ENCODE peak calls at places on chromosomes 1 and 21, in eight cellular contexts. Q, A, V, C, I, P, L and J are unnamed samples. For H3K4me1, the result is how much of the 10 kb centered on the place peaks cover.

GRCh38 chr1:106876384-106876783 is 180.1 kb upstream of the PRMT6 start:
- DNase-seq in C (no peak), L (no peak), Q (no peak), P (no peak), I (no peak), V (peak), A (no peak), J (no peak)

GRCh38 chr1:53294557-53294956 is 33.3 kb downstream of the LRP8 start:
- DNase-seq in A (no peak), Q (no peak), L (no peak), C (no peak), P (peak), V (no peak), I (no peak), J (no peak)

GRCh38 chr1:169105434-169106094 is 926 bp upstream of the ATP1B1 start:
- DNase-seq in I (no peak), L (peak), C (peak), A (peak), P (no peak), V (peak), Q (peak), J (peak)

GRCh38 chr1:112359961-112360767 is 35.9 kb upstream of the CTTNBP2NL start:
- DNase-seq in L (peak), A (peak), Q (peak), I (peak), V (no peak), C (no peak), P (peak), J (no peak)

GRCh38 chr21:45909238-45909785 is 72.3 kb upstream of the COL6A1 start:
- DNase-seq in C (no peak), Q (no peak), A (no peak), L (no peak), P (no peak), I (no peak), V (no peak), J (no peak)

GRCh38 chr1:79295967-79296366 is 289.4 kb upstream of the ADGRL4 start:
- DNase-seq in C (no peak), V (no peak), Q (no peak), L (no peak), P (no peak), I (no peak), A (no peak), J (no peak)

GRCh38 chr1:209046058-209046417 is 537.5 kb upstream of the CAMK1G start:
- DNase-seq in L (no peak), A (no peak), V (no peak), I (no peak), Q (no peak), C (no peak), P (no peak), J (no peak)

GRCh38 chr1:19448491-19449439 is 36.6 kb downstream of the CAPZB start:
- DNase-seq in P (peak), I (no peak), Q (no peak), C (no peak), L (peak), A (peak), V (peak), J (no peak)

GRCh38 chr1:119075614-119076013 is 64.8 kb downstream of the WARS2 start:
- DNase-seq in A (no peak), V (no peak), P (peak), Q (no peak), L (no peak), C (no peak), I (no peak), J (no peak)

GRCh38 chr21:41598561-41599511 is 90.9 kb upstream of the TMPRSS2 start:
- DNase-seq in I (no peak), P (no peak), V (no peak), L (no peak), A (no peak), Q (no peak), C (no peak), J (peak)

GRCh38 chr1:63799810-63800209 is 26.0 kb downstream of the ROR1 start:
- DNase-seq in P (no peak), L (no peak), C (no peak), V (no peak), A (peak), I (no peak), Q (no peak), J (no peak)

GRCh38 chr1:62229932-62230331 is 35.3 kb downstream of the L1TD1 start:
- DNase-seq in P (no peak), V (peak), Q (no peak), C (no peak), A (no peak), I (no peak), L (no peak), J (no peak)

GRCh38 chr21:36437745-36438128 is 42.2 kb downstream of the CLDN14 start:
- DNase-seq in C (no peak), A (no peak), I (no peak), P (no peak), V (no peak), L (no peak), Q (no peak), J (peak)

GRCh38 chr1:156959414-156959813 is 39.0 kb downstream of the LRRC71 start:
- DNase-seq in L (no peak), I (no peak), A (peak), C (no peak), P (no peak), Q (no peak), V (peak), J (no peak)

GRCh38 chr1:214438059-214438458 is 113.3 kb downstream of the PTPN14 start:
- DNase-seq in V (peak), Q (no peak), L (peak), I (no peak), P (no peak), C (no peak), A (no peak), J (no peak)

GRCh38 chr21:36471254-36471723 is 8.6 kb downstream of the CLDN14 start:
- DNase-seq in I (no peak), C (no peak), L (no peak), P (peak), Q (no peak), V (no peak), A (no peak), J (no peak)

GRCh38 chr1:72062584-72062983 is 219.8 kb downstream of the NEGR1 start:
- DNase-seq in I (no peak), P (peak), L (no peak), V (peak), A (no peak), Q (no peak), C (no peak), J (no peak)

GRCh38 chr1:31064115-31064514 is 1.4 kb downstream of the PUM1 start:
- DNase-seq in Q (no peak), L (no peak), A (no peak), I (no peak), C (no peak), V (no peak), P (no peak), J (no peak)

GRCh38 chr1:151267760-151268159 is 13.2 kb downstream of the PSMD4 start:
- DNase-seq in A (no peak), P (peak), I (no peak), C (no peak), Q (no peak), V (no peak), L (no peak), J (no peak)

GRCh38 chr1:241396747-241397691 is 40.0 kb upstream of the RGS7 start:
- DNase-seq in I (no peak), Q (no peak), C (no peak), V (no peak), P (no peak), L (no peak), A (no peak), J (no peak)

GRCh38 chr1:84712288-84712874 is 22.1 kb upstream of the SSX2IP start:
- DNase-seq in L (no peak), C (no peak), P (no peak), Q (no peak), V (no peak), I (no peak), A (no peak), J (no peak)

GRCh38 chr1:13469343-13469742 is 44.5 kb downstream of the LRRC38 start:
- DNase-seq in A (no peak), V (no peak), Q (no peak), C (no peak), I (no peak), P (no peak), L (peak), J (no peak)

GRCh38 chr1:161081151-161081405 is 8.3 kb downstream of the NECTIN4 start:
- DNase-seq in I (no peak), A (no peak), Q (no peak), P (no peak), C (no peak), V (no peak), L (no peak), J (no peak)

GRCh38 chr21:35298757-35299156 is 249.7 kb upstream of the RUNX1 start:
- DNase-seq in A (no peak), P (no peak), L (no peak), C (no peak), I (no peak), Q (no peak), V (no peak), J (no peak)

GRCh38 chr1:214445846-214446614 is 105.4 kb downstream of the PTPN14 start:
- DNase-seq in A (no peak), Q (no peak), V (no peak), P (peak), C (no peak), L (no peak), I (no peak), J (no peak)

GRCh38 chr1:111448482-111448917 is 556 bp downstream of the WDR77 start:
- DNase-seq in Q (no peak), A (no peak), V (no peak), P (no peak), C (no peak), L (no peak), I (no peak), J (peak)

GRCh38 chr1:217191441-217191840 is 439.4 kb downstream of the GPATCH2 start:
- DNase-seq in A (no peak), V (no peak), Q (no peak), C (no peak), I (no peak), L (no peak), P (peak), J (no peak)

GRCh38 chr1:198624648-198624980 is 14.2 kb upstream of the PTPRC start:
- DNase-seq in C (no peak), L (no peak), V (no peak), I (no peak), Q (no peak), A (no peak), P (no peak), J (no peak)

GRCh38 chr1:107547363-107548155 is 406.7 kb downstream of the NTNG1 start:
- DNase-seq in L (no peak), C (no peak), P (peak), I (no peak), Q (no peak), V (no peak), A (no peak), J (no peak)

GRCh38 chr1:47238935-47239640 is 7.1 kb upstream of the TAL1 start:
- DNase-seq in V (no peak), P (no peak), Q (no peak), C (no peak), L (no peak), A (no peak), I (no peak), J (no peak)

GRCh38 chr1:54253480-54253879 is 53.5 kb downstream of the MRPL37 start:
- DNase-seq in V (no peak), C (no peak), A (no peak), I (no peak), L (no peak), Q (no peak), P (peak), J (no peak)

GRCh38 chr1:12204140-12204539 is 25.7 kb upstream of the VPS13D start:
- DNase-seq in P (no peak), Q (no peak), L (no peak), V (no peak), I (no peak), C (no peak), A (no peak), J (no peak)

GRCh38 chr1:116855788-116856187 is 53.9 kb upstream of the PTGFRN start:
- DNase-seq in C (no peak), V (no peak), Q (no peak), A (no peak), L (no peak), P (no peak), I (no peak), J (no peak)

GRCh38 chr1:21911205-21912001 is 25.7 kb downstream of the HSPG2 start:
- DNase-seq in Q (no peak), L (peak), I (no peak), V (peak), P (no peak), A (peak), C (no peak), J (no peak)

GRCh38 chr1:27668121-27668807 is 3.7 kb downstream of the IFI6 start:
- DNase-seq in V (no peak), P (no peak), L (no peak), I (no peak), Q (no peak), C (no peak), A (no peak), J (no peak)

GRCh38 chr1:27666791-27667254 is 5.2 kb downstream of the IFI6 start:
- DNase-seq in P (no peak), A (no peak), V (no peak), I (no peak), Q (no peak), L (no peak), C (no peak), J (no peak)

GRCh38 chr1:27665016-27665651 is 6.9 kb downstream of the IFI6 start:
- DNase-seq in Q (no peak), P (no peak), A (no peak), I (no peak), V (no peak), C (no peak), L (no peak), J (no peak)

GRCh38 chr1:27664291-27664690 is 7.7 kb downstream of the IFI6 start:
- DNase-seq in A (no peak), V (no peak), L (no peak), Q (no peak), I (no peak), P (no peak), C (no peak), J (no peak)

DNA sequence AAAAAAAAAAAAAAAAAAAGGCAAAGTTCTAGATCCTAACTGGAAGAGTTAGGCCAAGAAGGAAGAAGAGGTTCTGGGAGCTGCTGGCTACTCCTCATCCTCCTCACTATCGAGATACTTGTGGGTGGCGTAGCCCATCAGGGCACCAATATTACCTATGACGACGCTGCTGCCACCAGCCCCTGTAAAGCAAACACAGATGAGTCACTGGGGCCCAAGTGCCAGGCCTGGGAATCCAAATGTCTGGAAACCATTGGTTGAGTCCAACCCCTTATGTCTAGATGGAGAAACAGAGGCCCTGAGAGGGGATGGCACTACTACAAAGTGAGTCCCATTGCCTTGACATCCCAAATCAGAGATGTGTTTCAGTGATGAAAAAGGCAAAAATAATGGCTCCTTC is 5.7 kb downstream of the IFI6 start:
- DNase-seq in P (no peak), V (no peak), Q (no peak), I (no peak), C (no peak), A (no peak), L (no peak), J (no peak)
- H3K4me1 ChIP-seq in P (under half), V (under half), Q (under half), I (under half), C (under half), A (under half), L (half or more), J (under half)

GRCh38 chr1:172500207-172500606 is 32.7 kb upstream of the SUCO start:
- DNase-seq in I (no peak), V (no peak), Q (no peak), C (no peak), L (no peak), P (no peak), A (no peak), J (no peak)
- H3K27ac ChIP-seq in I (no peak), V (no peak), Q (no peak), C (no peak), L (no peak), P (no peak), A (no peak), J (no peak)

GRCh38 chr1:204103121-204103741 is 30.3 kb downstream of the SOX13 start:
- DNase-seq in I (no peak), Q (no peak), P (no peak), A (no peak), L (no peak), C (no peak), V (no peak), J (no peak)
- H3K4me1 ChIP-seq in I (under half), Q (under half), P (under half), A (under half), L (half or more), C (under half), V (under half), J (under half)

GRCh38 chr1:232110281-232111090 is 483.9 kb downstream of the DISC1 start:
- DNase-seq in C (no peak), I (peak), V (peak), A (no peak), Q (no peak), L (no peak), P (no peak), J (no peak)
- H3K27ac ChIP-seq in C (no peak), I (peak), V (no peak), A (no peak), Q (no peak), L (no peak), P (no peak), J (no peak)

GRCh38 chr21:26849428-26850115 is 4.4 kb upstream of the ADAMTS1 start:
- DNase-seq in A (no peak), V (peak), L (no peak), C (no peak), P (no peak), Q (no peak), I (peak), J (no peak)

GRCh38 chr21:26850116-26850643 is 5.0 kb upstream of the ADAMTS1 start:
- DNase-seq in Q (no peak), A (no peak), I (peak), V (no peak), P (no peak), C (no peak), L (no peak), J (no peak)

GRCh38 chr21:26851109-26851944 is 6.1 kb upstream of the ADAMTS1 start:
- DNase-seq in Q (no peak), V (no peak), A (no peak), I (no peak), P (no peak), L (no peak), C (no peak), J (no peak)

GRCh38 chr21:26847951-26848350 is 2.7 kb upstream of the ADAMTS1 start:
- DNase-seq in V (no peak), I (no peak), Q (no peak), L (no peak), P (no peak), A (no peak), C (no peak), J (no peak)

DNA sequence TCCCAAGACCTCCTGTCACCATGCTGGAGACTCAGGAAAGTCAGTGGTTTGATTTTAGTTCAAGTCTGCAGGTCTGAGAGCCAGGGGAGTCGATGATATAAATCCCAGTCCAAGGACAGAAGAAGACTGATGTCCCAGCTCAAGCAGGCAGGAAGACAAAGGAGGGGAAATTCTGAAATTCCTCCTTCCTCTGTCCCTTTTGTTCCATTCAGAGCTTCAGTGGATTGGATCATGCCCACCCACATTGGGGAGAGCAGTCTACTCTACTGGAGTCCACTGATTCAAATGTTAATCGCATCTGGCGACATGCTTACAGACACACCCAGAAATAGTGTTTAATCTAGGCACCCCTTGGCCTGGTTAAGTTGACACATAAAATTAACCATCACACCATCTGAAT is 7.2 kb upstream of the ADAMTS1 start:
- DNase-seq in C (no peak), I (no peak), A (no peak), L (no peak), Q (no peak), V (no peak), P (no peak), J (no peak)
- H3K4me1 ChIP-seq in C (under half), I (under half), A (under half), L (under half), Q (under half), V (under half), P (under half), J (under half)

DNA sequence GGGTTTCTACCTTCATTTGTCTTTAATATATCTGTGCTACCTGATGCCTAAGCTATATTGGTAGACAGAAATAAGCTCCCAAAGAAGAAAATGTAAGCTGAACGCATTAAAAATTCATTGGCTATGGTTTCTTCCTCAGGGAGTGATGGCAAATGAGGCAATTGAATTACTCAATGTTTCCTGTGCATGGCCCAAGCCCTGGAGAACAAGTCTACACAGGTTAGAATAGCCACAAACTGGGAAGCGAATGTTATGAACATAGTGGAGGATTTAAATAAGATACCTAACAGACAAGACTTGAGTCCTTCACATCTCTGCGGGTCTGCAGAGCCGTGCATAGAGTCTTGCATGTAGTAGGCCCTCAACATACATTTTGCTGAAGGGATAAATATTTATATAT is 350.3 kb downstream of the RWDD3 start:
- DNase-seq in I (no peak), P (peak), Q (no peak), V (no peak), L (no peak), A (no peak), C (no peak), J (no peak)
- H3K27ac ChIP-seq in I (no peak), P (no peak), Q (no peak), V (no peak), L (no peak), A (no peak), C (no peak), J (no peak)

DNA sequence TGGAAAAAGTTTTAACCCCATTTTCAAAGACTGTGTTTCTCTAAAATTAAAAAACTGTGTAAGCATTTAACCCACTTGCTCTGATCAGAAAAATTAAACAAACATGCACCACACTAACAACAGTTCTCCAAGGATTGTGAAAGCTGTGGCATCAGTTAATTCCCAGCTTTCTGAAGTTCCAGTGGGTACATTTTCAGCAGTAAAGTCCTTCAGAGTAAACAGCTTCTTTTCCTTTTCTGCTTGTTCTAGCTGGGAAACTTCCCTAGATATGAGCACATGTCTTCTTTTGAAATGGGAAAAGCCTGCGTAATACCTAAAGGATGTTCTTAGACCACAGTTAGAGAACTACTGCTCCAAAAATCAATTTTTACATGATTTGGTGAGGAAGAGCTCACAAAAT is 11.1 kb downstream of the PRRX1 start:
- DNase-seq in I (no peak), L (no peak), C (no peak), Q (no peak), P (no peak), A (no peak), V (no peak), J (no peak)
- H3K4me1 ChIP-seq in I (under half), L (half or more), C (under half), Q (under half), P (under half), A (under half), V (under half), J (under half)